ENCODE peak calls at places on chromosomes 3 and 15, in eight cellular contexts. One of them, this sample, is unnamed.

GRCh38 chr15:54962637-54963036 is 234.1 kb downstream of the RSL24D1 start:
- ATAC-seq in natural killer cell: no peak
- ATAC-seq in left lobe of liver: no peak
- ATAC-seq in activated naive CD4-positive, alpha-beta T cell treated with anti-CD3 and anti-CD28 coated beads, Interleukin-2, amount 50 U/mL, for 72 hours: no peak
- ATAC-seq in right cardiac atrium: no peak
- ATAC-seq in stimulated activated memory B cell treated with anti-CD40 and anti-IgM and Interleukin-4, amounts not matched to agents 10 μg/mL and 1 μg/mL and 100 μg/mL, for 72 hours: no peak
- ATAC-seq in effector memory CD8-positive, alpha-beta T cell: no peak
- ATAC-seq in T-cell: no peak
- ATAC-seq in this sample: no peak

GRCh38 chr15:90083954-90084607 is 18.2 kb downstream of the IDH2 start:
- ATAC-seq in activated naive CD4-positive, alpha-beta T cell treated with anti-CD3 and anti-CD28 coated beads, Interleukin-2, amount 50 U/mL, for 72 hours: no peak
- ATAC-seq in T-cell: no peak
- ATAC-seq in effector memory CD8-positive, alpha-beta T cell: no peak
- ATAC-seq in left lobe of liver: no peak
- ATAC-seq in natural killer cell: no peak
- ATAC-seq in right cardiac atrium: no peak
- ATAC-seq in stimulated activated memory B cell treated with anti-CD40 and anti-IgM and Interleukin-4, amounts not matched to agents 10 μg/mL and 1 μg/mL and 100 μg/mL, for 72 hours: no peak
- ATAC-seq in this sample: no peak

GRCh38 chr3:191290311-191291025 is 38.7 kb upstream of the CCDC50 start:
- ATAC-seq in effector memory CD8-positive, alpha-beta T cell: peak
- ATAC-seq in natural killer cell: peak
- ATAC-seq in activated naive CD4-positive, alpha-beta T cell treated with anti-CD3 and anti-CD28 coated beads, Interleukin-2, amount 50 U/mL, for 72 hours: no peak
- ATAC-seq in left lobe of liver: no peak
- ATAC-seq in T-cell: no peak
- ATAC-seq in stimulated activated memory B cell treated with anti-CD40 and anti-IgM and Interleukin-4, amounts not matched to agents 10 μg/mL and 1 μg/mL and 100 μg/mL, for 72 hours: peak
- ATAC-seq in right cardiac atrium: no peak
- ATAC-seq in this sample: no peak

GRCh38 chr15:98000249-98001203 is 40.0 kb downstream of the ARRDC4 start:
- ATAC-seq in stimulated activated memory B cell treated with anti-CD40 and anti-IgM and Interleukin-4, amounts not matched to agents 10 μg/mL and 1 μg/mL and 100 μg/mL, for 72 hours: no peak
- ATAC-seq in right cardiac atrium: peak
- ATAC-seq in T-cell: no peak
- ATAC-seq in left lobe of liver: no peak
- ATAC-seq in activated naive CD4-positive, alpha-beta T cell treated with anti-CD3 and anti-CD28 coated beads, Interleukin-2, amount 50 U/mL, for 72 hours: peak
- ATAC-seq in effector memory CD8-positive, alpha-beta T cell: no peak
- ATAC-seq in natural killer cell: peak
- ATAC-seq in this sample: no peak

GRCh38 chr15:68264282-68264681 is 13.3 kb upstream of the FEM1B start:
- ATAC-seq in natural killer cell: no peak
- ATAC-seq in activated naive CD4-positive, alpha-beta T cell treated with anti-CD3 and anti-CD28 coated beads, Interleukin-2, amount 50 U/mL, for 72 hours: no peak
- ATAC-seq in T-cell: no peak
- ATAC-seq in effector memory CD8-positive, alpha-beta T cell: no peak
- ATAC-seq in left lobe of liver: no peak
- ATAC-seq in right cardiac atrium: no peak
- ATAC-seq in stimulated activated memory B cell treated with anti-CD40 and anti-IgM and Interleukin-4, amounts not matched to agents 10 μg/mL and 1 μg/mL and 100 μg/mL, for 72 hours: no peak
- ATAC-seq in this sample: no peak

GRCh38 chr3:161489390-161489789 is 7.2 kb upstream of the OTOL1 start:
- ATAC-seq in right cardiac atrium: no peak
- ATAC-seq in T-cell: no peak
- ATAC-seq in stimulated activated memory B cell treated with anti-CD40 and anti-IgM and Interleukin-4, amounts not matched to agents 10 μg/mL and 1 μg/mL and 100 μg/mL, for 72 hours: peak
- ATAC-seq in effector memory CD8-positive, alpha-beta T cell: no peak
- ATAC-seq in left lobe of liver: no peak
- ATAC-seq in activated naive CD4-positive, alpha-beta T cell treated with anti-CD3 and anti-CD28 coated beads, Interleukin-2, amount 50 U/mL, for 72 hours: no peak
- ATAC-seq in natural killer cell: no peak
- ATAC-seq in this sample: no peak

GRCh38 chr3:46944191-46944590 is 32.4 kb downstream of the CCDC12 start:
- ATAC-seq in natural killer cell: no peak
- ATAC-seq in stimulated activated memory B cell treated with anti-CD40 and anti-IgM and Interleukin-4, amounts not matched to agents 10 μg/mL and 1 μg/mL and 100 μg/mL, for 72 hours: no peak
- ATAC-seq in activated naive CD4-positive, alpha-beta T cell treated with anti-CD3 and anti-CD28 coated beads, Interleukin-2, amount 50 U/mL, for 72 hours: no peak
- ATAC-seq in T-cell: no peak
- ATAC-seq in effector memory CD8-positive, alpha-beta T cell: no peak
- ATAC-seq in right cardiac atrium: no peak
- ATAC-seq in left lobe of liver: peak
- ATAC-seq in this sample: no peak

GRCh38 chr15:60683156-60683555 is 204.2 kb upstream of the ICE2 start:
- ATAC-seq in T-cell: no peak
- ATAC-seq in activated naive CD4-positive, alpha-beta T cell treated with anti-CD3 and anti-CD28 coated beads, Interleukin-2, amount 50 U/mL, for 72 hours: no peak
- ATAC-seq in natural killer cell: no peak
- ATAC-seq in right cardiac atrium: no peak
- ATAC-seq in left lobe of liver: peak
- ATAC-seq in effector memory CD8-positive, alpha-beta T cell: no peak
- ATAC-seq in stimulated activated memory B cell treated with anti-CD40 and anti-IgM and Interleukin-4, amounts not matched to agents 10 μg/mL and 1 μg/mL and 100 μg/mL, for 72 hours: no peak
- ATAC-seq in this sample: no peak

GRCh38 chr15:62474021-62474770 is 309.1 kb upstream of the C2CD4B start:
- ATAC-seq in effector memory CD8-positive, alpha-beta T cell: no peak
- ATAC-seq in T-cell: no peak
- ATAC-seq in left lobe of liver: no peak
- ATAC-seq in right cardiac atrium: no peak
- ATAC-seq in activated naive CD4-positive, alpha-beta T cell treated with anti-CD3 and anti-CD28 coated beads, Interleukin-2, amount 50 U/mL, for 72 hours: no peak
- ATAC-seq in stimulated activated memory B cell treated with anti-CD40 and anti-IgM and Interleukin-4, amounts not matched to agents 10 μg/mL and 1 μg/mL and 100 μg/mL, for 72 hours: no peak
- ATAC-seq in natural killer cell: no peak
- ATAC-seq in this sample: no peak

GRCh38 chr3:103410231-103410630 is 975.4 kb downstream of the ZPLD1 start:
- ATAC-seq in stimulated activated memory B cell treated with anti-CD40 and anti-IgM and Interleukin-4, amounts not matched to agents 10 μg/mL and 1 μg/mL and 100 μg/mL, for 72 hours: peak
- ATAC-seq in T-cell: no peak
- ATAC-seq in effector memory CD8-positive, alpha-beta T cell: no peak
- ATAC-seq in left lobe of liver: no peak
- ATAC-seq in natural killer cell: no peak
- ATAC-seq in right cardiac atrium: no peak
- ATAC-seq in activated naive CD4-positive, alpha-beta T cell treated with anti-CD3 and anti-CD28 coated beads, Interleukin-2, amount 50 U/mL, for 72 hours: no peak
- ATAC-seq in this sample: no peak

GRCh38 chr3:51319271-51319670 is 65.8 kb upstream of the MANF start:
- ATAC-seq in right cardiac atrium: no peak
- ATAC-seq in activated naive CD4-positive, alpha-beta T cell treated with anti-CD3 and anti-CD28 coated beads, Interleukin-2, amount 50 U/mL, for 72 hours: no peak
- ATAC-seq in natural killer cell: no peak
- ATAC-seq in T-cell: no peak
- ATAC-seq in effector memory CD8-positive, alpha-beta T cell: no peak
- ATAC-seq in left lobe of liver: no peak
- ATAC-seq in stimulated activated memory B cell treated with anti-CD40 and anti-IgM and Interleukin-4, amounts not matched to agents 10 μg/mL and 1 μg/mL and 100 μg/mL, for 72 hours: no peak
- ATAC-seq in this sample: no peak

GRCh38 chr15:41878355-41878699 is 15.5 kb downstream of the SPTBN5 start:
- ATAC-seq in effector memory CD8-positive, alpha-beta T cell: no peak
- ATAC-seq in activated naive CD4-positive, alpha-beta T cell treated with anti-CD3 and anti-CD28 coated beads, Interleukin-2, amount 50 U/mL, for 72 hours: no peak
- ATAC-seq in right cardiac atrium: peak
- ATAC-seq in stimulated activated memory B cell treated with anti-CD40 and anti-IgM and Interleukin-4, amounts not matched to agents 10 μg/mL and 1 μg/mL and 100 μg/mL, for 72 hours: no peak
- ATAC-seq in T-cell: no peak
- ATAC-seq in left lobe of liver: no peak
- ATAC-seq in natural killer cell: no peak
- ATAC-seq in this sample: no peak

GRCh38 chr15:65833501-65834220 is 35.6 kb upstream of the RAB11A start:
- ATAC-seq in natural killer cell: peak
- ATAC-seq in left lobe of liver: peak
- ATAC-seq in stimulated activated memory B cell treated with anti-CD40 and anti-IgM and Interleukin-4, amounts not matched to agents 10 μg/mL and 1 μg/mL and 100 μg/mL, for 72 hours: no peak
- ATAC-seq in effector memory CD8-positive, alpha-beta T cell: no peak
- ATAC-seq in T-cell: peak
- ATAC-seq in activated naive CD4-positive, alpha-beta T cell treated with anti-CD3 and anti-CD28 coated beads, Interleukin-2, amount 50 U/mL, for 72 hours: peak
- ATAC-seq in right cardiac atrium: no peak
- ATAC-seq in this sample: no peak

GRCh38 chr3:170155604-170156003 is 25.9 kb downstream of the PHC3 start:
- ATAC-seq in activated naive CD4-positive, alpha-beta T cell treated with anti-CD3 and anti-CD28 coated beads, Interleukin-2, amount 50 U/mL, for 72 hours: peak
- ATAC-seq in right cardiac atrium: no peak
- ATAC-seq in effector memory CD8-positive, alpha-beta T cell: no peak
- ATAC-seq in left lobe of liver: no peak
- ATAC-seq in stimulated activated memory B cell treated with anti-CD40 and anti-IgM and Interleukin-4, amounts not matched to agents 10 μg/mL and 1 μg/mL and 100 μg/mL, for 72 hours: no peak
- ATAC-seq in T-cell: no peak
- ATAC-seq in natural killer cell: no peak
- ATAC-seq in this sample: no peak

GRCh38 chr3:137300703-137301102 is 342.9 kb downstream of the IL20RB start:
- ATAC-seq in stimulated activated memory B cell treated with anti-CD40 and anti-IgM and Interleukin-4, amounts not matched to agents 10 μg/mL and 1 μg/mL and 100 μg/mL, for 72 hours: no peak
- ATAC-seq in right cardiac atrium: no peak
- ATAC-seq in activated naive CD4-positive, alpha-beta T cell treated with anti-CD3 and anti-CD28 coated beads, Interleukin-2, amount 50 U/mL, for 72 hours: no peak
- ATAC-seq in effector memory CD8-positive, alpha-beta T cell: no peak
- ATAC-seq in T-cell: no peak
- ATAC-seq in left lobe of liver: no peak
- ATAC-seq in natural killer cell: no peak
- ATAC-seq in this sample: no peak

GRCh38 chr15:68587769-68588385 is 9.1 kb downstream of the CORO2B start:
- ATAC-seq in activated naive CD4-positive, alpha-beta T cell treated with anti-CD3 and anti-CD28 coated beads, Interleukin-2, amount 50 U/mL, for 72 hours: peak
- ATAC-seq in left lobe of liver: no peak
- ATAC-seq in T-cell: no peak
- ATAC-seq in stimulated activated memory B cell treated with anti-CD40 and anti-IgM and Interleukin-4, amounts not matched to agents 10 μg/mL and 1 μg/mL and 100 μg/mL, for 72 hours: peak
- ATAC-seq in natural killer cell: no peak
- ATAC-seq in right cardiac atrium: no peak
- ATAC-seq in effector memory CD8-positive, alpha-beta T cell: no peak
- ATAC-seq in this sample: no peak

GRCh38 chr15:49430046-49430445 is 7.0 kb downstream of the FGF7 start:
- ATAC-seq in natural killer cell: no peak
- ATAC-seq in left lobe of liver: no peak
- ATAC-seq in activated naive CD4-positive, alpha-beta T cell treated with anti-CD3 and anti-CD28 coated beads, Interleukin-2, amount 50 U/mL, for 72 hours: no peak
- ATAC-seq in effector memory CD8-positive, alpha-beta T cell: no peak
- ATAC-seq in T-cell: no peak
- ATAC-seq in stimulated activated memory B cell treated with anti-CD40 and anti-IgM and Interleukin-4, amounts not matched to agents 10 μg/mL and 1 μg/mL and 100 μg/mL, for 72 hours: peak
- ATAC-seq in right cardiac atrium: no peak
- ATAC-seq in this sample: no peak

GRCh38 chr15:38549222-38549621 is 15.4 kb downstream of the RASGRP1 start:
- ATAC-seq in activated naive CD4-positive, alpha-beta T cell treated with anti-CD3 and anti-CD28 coated beads, Interleukin-2, amount 50 U/mL, for 72 hours: no peak
- ATAC-seq in effector memory CD8-positive, alpha-beta T cell: no peak
- ATAC-seq in right cardiac atrium: no peak
- ATAC-seq in stimulated activated memory B cell treated with anti-CD40 and anti-IgM and Interleukin-4, amounts not matched to agents 10 μg/mL and 1 μg/mL and 100 μg/mL, for 72 hours: no peak
- ATAC-seq in left lobe of liver: no peak
- ATAC-seq in natural killer cell: no peak
- ATAC-seq in T-cell: no peak
- ATAC-seq in this sample: no peak

GRCh38 chr15:70866982-70867644 is 13.2 kb upstream of the LARP6 start:
- ATAC-seq in stimulated activated memory B cell treated with anti-CD40 and anti-IgM and Interleukin-4, amounts not matched to agents 10 μg/mL and 1 μg/mL and 100 μg/mL, for 72 hours: no peak
- ATAC-seq in right cardiac atrium: no peak
- ATAC-seq in T-cell: no peak
- ATAC-seq in left lobe of liver: no peak
- ATAC-seq in activated naive CD4-positive, alpha-beta T cell treated with anti-CD3 and anti-CD28 coated beads, Interleukin-2, amount 50 U/mL, for 72 hours: no peak
- ATAC-seq in effector memory CD8-positive, alpha-beta T cell: no peak
- ATAC-seq in natural killer cell: no peak
- ATAC-seq in this sample: peak

GRCh38 chr15:55954862-55955605 is 38.4 kb downstream of the NEDD4 start:
- ATAC-seq in right cardiac atrium: no peak
- ATAC-seq in left lobe of liver: no peak
- ATAC-seq in effector memory CD8-positive, alpha-beta T cell: no peak
- ATAC-seq in T-cell: no peak
- ATAC-seq in stimulated activated memory B cell treated with anti-CD40 and anti-IgM and Interleukin-4, amounts not matched to agents 10 μg/mL and 1 μg/mL and 100 μg/mL, for 72 hours: no peak
- ATAC-seq in natural killer cell: no peak
- ATAC-seq in activated naive CD4-positive, alpha-beta T cell treated with anti-CD3 and anti-CD28 coated beads, Interleukin-2, amount 50 U/mL, for 72 hours: no peak
- ATAC-seq in this sample: no peak

GRCh38 chr3:104825116-104825515 is 541.6 kb upstream of the ALCAM start:
- ATAC-seq in T-cell: no peak
- ATAC-seq in natural killer cell: no peak
- ATAC-seq in effector memory CD8-positive, alpha-beta T cell: no peak
- ATAC-seq in right cardiac atrium: no peak
- ATAC-seq in left lobe of liver: no peak
- ATAC-seq in stimulated activated memory B cell treated with anti-CD40 and anti-IgM and Interleukin-4, amounts not matched to agents 10 μg/mL and 1 μg/mL and 100 μg/mL, for 72 hours: no peak
- ATAC-seq in activated naive CD4-positive, alpha-beta T cell treated with anti-CD3 and anti-CD28 coated beads, Interleukin-2, amount 50 U/mL, for 72 hours: no peak
- ATAC-seq in this sample: no peak

GRCh38 chr3:67048716-67049076 is 50.6 kb downstream of the KBTBD8 start:
- ATAC-seq in left lobe of liver: no peak
- ATAC-seq in natural killer cell: no peak
- ATAC-seq in right cardiac atrium: no peak
- ATAC-seq in stimulated activated memory B cell treated with anti-CD40 and anti-IgM and Interleukin-4, amounts not matched to agents 10 μg/mL and 1 μg/mL and 100 μg/mL, for 72 hours: peak
- ATAC-seq in effector memory CD8-positive, alpha-beta T cell: no peak
- ATAC-seq in T-cell: no peak
- ATAC-seq in activated naive CD4-positive, alpha-beta T cell treated with anti-CD3 and anti-CD28 coated beads, Interleukin-2, amount 50 U/mL, for 72 hours: no peak
- ATAC-seq in this sample: no peak

GRCh38 chr3:14224895-14225294 is 46.3 kb downstream of the LSM3 start:
- ATAC-seq in T-cell: no peak
- ATAC-seq in natural killer cell: no peak
- ATAC-seq in effector memory CD8-positive, alpha-beta T cell: no peak
- ATAC-seq in right cardiac atrium: no peak
- ATAC-seq in left lobe of liver: no peak
- ATAC-seq in stimulated activated memory B cell treated with anti-CD40 and anti-IgM and Interleukin-4, amounts not matched to agents 10 μg/mL and 1 μg/mL and 100 μg/mL, for 72 hours: no peak
- ATAC-seq in activated naive CD4-positive, alpha-beta T cell treated with anti-CD3 and anti-CD28 coated beads, Interleukin-2, amount 50 U/mL, for 72 hours: no peak
- ATAC-seq in this sample: no peak

GRCh38 chr3:22319446-22319845 is 568.4 kb upstream of the ZNF385D start:
- ATAC-seq in activated naive CD4-positive, alpha-beta T cell treated with anti-CD3 and anti-CD28 coated beads, Interleukin-2, amount 50 U/mL, for 72 hours: no peak
- ATAC-seq in T-cell: no peak
- ATAC-seq in effector memory CD8-positive, alpha-beta T cell: no peak
- ATAC-seq in left lobe of liver: no peak
- ATAC-seq in stimulated activated memory B cell treated with anti-CD40 and anti-IgM and Interleukin-4, amounts not matched to agents 10 μg/mL and 1 μg/mL and 100 μg/mL, for 72 hours: no peak
- ATAC-seq in natural killer cell: no peak
- ATAC-seq in right cardiac atrium: no peak
- ATAC-seq in this sample: no peak

GRCh38 chr3:24645047-24645446 is 150.4 kb upstream of the THRB start:
- ATAC-seq in left lobe of liver: no peak
- ATAC-seq in activated naive CD4-positive, alpha-beta T cell treated with anti-CD3 and anti-CD28 coated beads, Interleukin-2, amount 50 U/mL, for 72 hours: no peak
- ATAC-seq in natural killer cell: no peak
- ATAC-seq in effector memory CD8-positive, alpha-beta T cell: no peak
- ATAC-seq in stimulated activated memory B cell treated with anti-CD40 and anti-IgM and Interleukin-4, amounts not matched to agents 10 μg/mL and 1 μg/mL and 100 μg/mL, for 72 hours: peak
- ATAC-seq in T-cell: peak
- ATAC-seq in right cardiac atrium: no peak
- ATAC-seq in this sample: no peak

GRCh38 chr15:41072013-41072412 is 44.1 kb downstream of the INO80 start:
- ATAC-seq in T-cell: no peak
- ATAC-seq in stimulated activated memory B cell treated with anti-CD40 and anti-IgM and Interleukin-4, amounts not matched to agents 10 μg/mL and 1 μg/mL and 100 μg/mL, for 72 hours: no peak
- ATAC-seq in right cardiac atrium: no peak
- ATAC-seq in left lobe of liver: no peak
- ATAC-seq in effector memory CD8-positive, alpha-beta T cell: no peak
- ATAC-seq in activated naive CD4-positive, alpha-beta T cell treated with anti-CD3 and anti-CD28 coated beads, Interleukin-2, amount 50 U/mL, for 72 hours: no peak
- ATAC-seq in natural killer cell: no peak
- ATAC-seq in this sample: no peak

GRCh38 chr3:185631108-185631507 is 45.0 kb downstream of the SENP2 start:
- ATAC-seq in natural killer cell: no peak
- ATAC-seq in left lobe of liver: no peak
- ATAC-seq in T-cell: no peak
- ATAC-seq in right cardiac atrium: no peak
- ATAC-seq in stimulated activated memory B cell treated with anti-CD40 and anti-IgM and Interleukin-4, amounts not matched to agents 10 μg/mL and 1 μg/mL and 100 μg/mL, for 72 hours: no peak
- ATAC-seq in activated naive CD4-positive, alpha-beta T cell treated with anti-CD3 and anti-CD28 coated beads, Interleukin-2, amount 50 U/mL, for 72 hours: no peak
- ATAC-seq in effector memory CD8-positive, alpha-beta T cell: no peak
- ATAC-seq in this sample: no peak

GRCh38 chr3:47244531-47245100 is 38.0 kb downstream of the KIF9 start:
- ATAC-seq in left lobe of liver: no peak
- ATAC-seq in right cardiac atrium: no peak
- ATAC-seq in natural killer cell: no peak
- ATAC-seq in T-cell: no peak
- ATAC-seq in stimulated activated memory B cell treated with anti-CD40 and anti-IgM and Interleukin-4, amounts not matched to agents 10 μg/mL and 1 μg/mL and 100 μg/mL, for 72 hours: no peak
- ATAC-seq in effector memory CD8-positive, alpha-beta T cell: no peak
- ATAC-seq in activated naive CD4-positive, alpha-beta T cell treated with anti-CD3 and anti-CD28 coated beads, Interleukin-2, amount 50 U/mL, for 72 hours: no peak
- ATAC-seq in this sample: no peak

GRCh38 chr3:71873093-71873611 is 88.2 kb upstream of the PROK2 start:
- ATAC-seq in right cardiac atrium: no peak
- ATAC-seq in effector memory CD8-positive, alpha-beta T cell: no peak
- ATAC-seq in stimulated activated memory B cell treated with anti-CD40 and anti-IgM and Interleukin-4, amounts not matched to agents 10 μg/mL and 1 μg/mL and 100 μg/mL, for 72 hours: no peak
- ATAC-seq in left lobe of liver: no peak
- ATAC-seq in activated naive CD4-positive, alpha-beta T cell treated with anti-CD3 and anti-CD28 coated beads, Interleukin-2, amount 50 U/mL, for 72 hours: no peak
- ATAC-seq in natural killer cell: no peak
- ATAC-seq in T-cell: no peak
- ATAC-seq in this sample: no peak

GRCh38 chr3:172357850-172358754 is 90.2 kb downstream of the GHSR start:
- ATAC-seq in right cardiac atrium: peak
- ATAC-seq in stimulated activated memory B cell treated with anti-CD40 and anti-IgM and Interleukin-4, amounts not matched to agents 10 μg/mL and 1 μg/mL and 100 μg/mL, for 72 hours: no peak
- ATAC-seq in left lobe of liver: peak
- ATAC-seq in effector memory CD8-positive, alpha-beta T cell: no peak
- ATAC-seq in activated naive CD4-positive, alpha-beta T cell treated with anti-CD3 and anti-CD28 coated beads, Interleukin-2, amount 50 U/mL, for 72 hours: no peak
- ATAC-seq in natural killer cell: peak
- ATAC-seq in T-cell: no peak
- ATAC-seq in this sample: no peak

GRCh38 chr15:73959012-73959581 is 32.8 kb downstream of the LOXL1 start:
- ATAC-seq in effector memory CD8-positive, alpha-beta T cell: peak
- ATAC-seq in right cardiac atrium: no peak
- ATAC-seq in natural killer cell: peak
- ATAC-seq in left lobe of liver: no peak
- ATAC-seq in activated naive CD4-positive, alpha-beta T cell treated with anti-CD3 and anti-CD28 coated beads, Interleukin-2, amount 50 U/mL, for 72 hours: peak
- ATAC-seq in stimulated activated memory B cell treated with anti-CD40 and anti-IgM and Interleukin-4, amounts not matched to agents 10 μg/mL and 1 μg/mL and 100 μg/mL, for 72 hours: peak
- ATAC-seq in T-cell: peak
- ATAC-seq in this sample: no peak

GRCh38 chr3:16884084-16884747 is 539 bp upstream of the PLCL2 start:
- ATAC-seq in effector memory CD8-positive, alpha-beta T cell: peak
- ATAC-seq in natural killer cell: peak
- ATAC-seq in stimulated activated memory B cell treated with anti-CD40 and anti-IgM and Interleukin-4, amounts not matched to agents 10 μg/mL and 1 μg/mL and 100 μg/mL, for 72 hours: peak
- ATAC-seq in left lobe of liver: peak
- ATAC-seq in right cardiac atrium: peak
- ATAC-seq in T-cell: peak
- ATAC-seq in activated naive CD4-positive, alpha-beta T cell treated with anti-CD3 and anti-CD28 coated beads, Interleukin-2, amount 50 U/mL, for 72 hours: peak
- ATAC-seq in this sample: peak

GRCh38 chr3:13234155-13234505 is 160.9 kb upstream of the IQSEC1 start:
- ATAC-seq in effector memory CD8-positive, alpha-beta T cell: peak
- ATAC-seq in left lobe of liver: no peak
- ATAC-seq in activated naive CD4-positive, alpha-beta T cell treated with anti-CD3 and anti-CD28 coated beads, Interleukin-2, amount 50 U/mL, for 72 hours: no peak
- ATAC-seq in natural killer cell: peak
- ATAC-seq in stimulated activated memory B cell treated with anti-CD40 and anti-IgM and Interleukin-4, amounts not matched to agents 10 μg/mL and 1 μg/mL and 100 μg/mL, for 72 hours: no peak
- ATAC-seq in right cardiac atrium: no peak
- ATAC-seq in T-cell: no peak
- ATAC-seq in this sample: no peak

GRCh38 chr15:68231102-68231818 is 1.7 kb upstream of the CLN6 start:
- ATAC-seq in T-cell: no peak
- ATAC-seq in natural killer cell: no peak
- ATAC-seq in stimulated activated memory B cell treated with anti-CD40 and anti-IgM and Interleukin-4, amounts not matched to agents 10 μg/mL and 1 μg/mL and 100 μg/mL, for 72 hours: no peak
- ATAC-seq in activated naive CD4-positive, alpha-beta T cell treated with anti-CD3 and anti-CD28 coated beads, Interleukin-2, amount 50 U/mL, for 72 hours: no peak
- ATAC-seq in effector memory CD8-positive, alpha-beta T cell: no peak
- ATAC-seq in right cardiac atrium: no peak
- ATAC-seq in left lobe of liver: no peak
- ATAC-seq in this sample: no peak